ENCODE peak calls at places on chromosomes 1 and 21, in eight cellular contexts. One of them, this sample, is unnamed. For H3K4me1, the result is how much of the 10 kb centered on the place peaks cover.

GRCh38 chr1:37653906-37654305 is 19.2 kb upstream of the RSPO1 start:
- DNase-seq in K562: no peak
- DNase-seq in PC-3: no peak
- DNase-seq in OCI-LY7: no peak
- DNase-seq in adipocyte: no peak
- DNase-seq in colonic mucosa: no peak
- DNase-seq in pancreas: no peak
- DNase-seq in SK-N-SH: no peak
- DNase-seq in this sample: no peak

GRCh38 chr1:36771678-36772284 is 262.5 kb downstream of the GRIK3 start:
- DNase-seq in K562: no peak
- DNase-seq in PC-3: no peak
- DNase-seq in OCI-LY7: no peak
- DNase-seq in adipocyte: no peak
- DNase-seq in colonic mucosa: no peak
- DNase-seq in pancreas: no peak
- DNase-seq in SK-N-SH: no peak
- DNase-seq in this sample: no peak

GRCh38 chr1:235613617-235614016 is 36.0 kb downstream of the GNG4 start:
- DNase-seq in K562: no peak
- DNase-seq in PC-3: no peak
- DNase-seq in OCI-LY7: no peak
- DNase-seq in adipocyte: no peak
- DNase-seq in colonic mucosa: peak
- DNase-seq in pancreas: no peak
- DNase-seq in SK-N-SH: no peak
- DNase-seq in this sample: no peak

GRCh38 chr1:210709694-210710093 is 381.0 kb downstream of the HHAT start:
- DNase-seq in K562: no peak
- DNase-seq in PC-3: no peak
- DNase-seq in OCI-LY7: no peak
- DNase-seq in adipocyte: no peak
- DNase-seq in colonic mucosa: no peak
- DNase-seq in pancreas: no peak
- DNase-seq in SK-N-SH: no peak
- DNase-seq in this sample: no peak

GRCh38 chr21:37675202-37675801 is 241.0 kb downstream of the KCNJ6 start:
- DNase-seq in K562: peak
- DNase-seq in PC-3: peak
- DNase-seq in OCI-LY7: peak
- DNase-seq in adipocyte: peak
- DNase-seq in colonic mucosa: peak
- DNase-seq in pancreas: peak
- DNase-seq in SK-N-SH: peak
- DNase-seq in this sample: no peak

GRCh38 chr1:1290238-1290731 is 10.0 kb downstream of the SCNN1D start:
- DNase-seq in K562: peak
- DNase-seq in PC-3: peak
- DNase-seq in OCI-LY7: peak
- DNase-seq in adipocyte: peak
- DNase-seq in colonic mucosa: peak
- DNase-seq in pancreas: peak
- DNase-seq in SK-N-SH: peak
- DNase-seq in this sample: peak

GRCh38 chr1:228109073-228109961 is at the start of gene MRPL55:
- DNase-seq in K562: peak
- DNase-seq in PC-3: peak
- DNase-seq in OCI-LY7: peak
- DNase-seq in adipocyte: peak
- DNase-seq in colonic mucosa: peak
- DNase-seq in pancreas: peak
- DNase-seq in SK-N-SH: peak
- DNase-seq in this sample: peak

GRCh38 chr1:182786223-182787001 is 3.2 kb upstream of the NPL start:
- DNase-seq in K562: peak
- DNase-seq in PC-3: peak
- DNase-seq in OCI-LY7: peak
- DNase-seq in adipocyte: peak
- DNase-seq in colonic mucosa: peak
- DNase-seq in pancreas: peak
- DNase-seq in SK-N-SH: peak
- DNase-seq in this sample: peak

GRCh38 chr1:207321790-207322530 is 482 bp downstream of the CD55 start:
- DNase-seq in K562: no peak
- DNase-seq in PC-3: peak
- DNase-seq in OCI-LY7: peak
- DNase-seq in adipocyte: peak
- DNase-seq in colonic mucosa: no peak
- DNase-seq in pancreas: no peak
- DNase-seq in SK-N-SH: no peak
- DNase-seq in this sample: no peak

GRCh38 chr21:28207776-28208175 is 784.9 kb downstream of the LTN1 start:
- DNase-seq in K562: no peak
- DNase-seq in PC-3: peak
- DNase-seq in OCI-LY7: no peak
- DNase-seq in adipocyte: peak
- DNase-seq in colonic mucosa: no peak
- DNase-seq in pancreas: no peak
- DNase-seq in SK-N-SH: peak
- DNase-seq in this sample: no peak

GRCh38 chr1:194366705-194367104 is 1180.3 kb upstream of the B3GALT2 start:
- DNase-seq in K562: no peak
- DNase-seq in PC-3: peak
- DNase-seq in OCI-LY7: no peak
- DNase-seq in adipocyte: no peak
- DNase-seq in colonic mucosa: no peak
- DNase-seq in pancreas: no peak
- DNase-seq in SK-N-SH: no peak
- DNase-seq in this sample: no peak

GRCh38 chr1:175520186-175520585 is 223.2 kb downstream of the TNR start:
- DNase-seq in K562: no peak
- DNase-seq in PC-3: peak
- DNase-seq in OCI-LY7: no peak
- DNase-seq in adipocyte: no peak
- DNase-seq in colonic mucosa: peak
- DNase-seq in pancreas: peak
- DNase-seq in SK-N-SH: no peak
- DNase-seq in this sample: no peak

GRCh38 chr1:207949571-207950195 is 38.8 kb upstream of the CD34 start:
- DNase-seq in K562: no peak
- DNase-seq in PC-3: no peak
- DNase-seq in OCI-LY7: no peak
- DNase-seq in adipocyte: no peak
- DNase-seq in colonic mucosa: no peak
- DNase-seq in pancreas: no peak
- DNase-seq in SK-N-SH: no peak
- DNase-seq in this sample: no peak

GRCh38 chr1:247453256-247453655 is 4.6 kb downstream of the OR2B11 start:
- DNase-seq in K562: no peak
- DNase-seq in PC-3: no peak
- DNase-seq in OCI-LY7: no peak
- DNase-seq in adipocyte: no peak
- DNase-seq in colonic mucosa: no peak
- DNase-seq in pancreas: no peak
- DNase-seq in SK-N-SH: no peak
- DNase-seq in this sample: no peak

GRCh38 chr1:208098758-208099157 is 145.4 kb downstream of the PLXNA2 start:
- DNase-seq in K562: no peak
- DNase-seq in PC-3: no peak
- DNase-seq in OCI-LY7: no peak
- DNase-seq in adipocyte: no peak
- DNase-seq in colonic mucosa: no peak
- DNase-seq in pancreas: no peak
- DNase-seq in SK-N-SH: no peak
- DNase-seq in this sample: no peak

GRCh38 chr1:159663547-159663946 is 50.8 kb downstream of the CRP start:
- DNase-seq in K562: no peak
- DNase-seq in PC-3: no peak
- DNase-seq in OCI-LY7: no peak
- DNase-seq in adipocyte: no peak
- DNase-seq in colonic mucosa: no peak
- DNase-seq in pancreas: no peak
- DNase-seq in SK-N-SH: no peak
- DNase-seq in this sample: no peak

GRCh38 chr1:33295023-33295422 is 25.9 kb downstream of the A3GALT2 start:
- DNase-seq in K562: no peak
- DNase-seq in PC-3: no peak
- DNase-seq in OCI-LY7: no peak
- DNase-seq in adipocyte: no peak
- DNase-seq in colonic mucosa: no peak
- DNase-seq in pancreas: no peak
- DNase-seq in SK-N-SH: no peak
- DNase-seq in this sample: no peak

GRCh38 chr1:198264271-198264670 is 107.5 kb downstream of the NEK7 start:
- DNase-seq in K562: no peak
- DNase-seq in PC-3: no peak
- DNase-seq in OCI-LY7: no peak
- DNase-seq in adipocyte: no peak
- DNase-seq in colonic mucosa: no peak
- DNase-seq in pancreas: no peak
- DNase-seq in SK-N-SH: no peak
- DNase-seq in this sample: no peak
- H3K4me1 ChIP-seq in K562: under half
- H3K4me1 ChIP-seq in PC-3: under half
- H3K4me1 ChIP-seq in OCI-LY7: under half
- H3K4me1 ChIP-seq in adipocyte: under half
- H3K4me1 ChIP-seq in colonic mucosa: under half
- H3K4me1 ChIP-seq in pancreas: under half
- H3K4me1 ChIP-seq in SK-N-SH: under half
- H3K4me1 ChIP-seq in this sample: under half

GRCh38 chr1:153661111-153661708 is 2.7 kb downstream of the SNAPIN start:
- DNase-seq in K562: no peak
- DNase-seq in PC-3: no peak
- DNase-seq in OCI-LY7: no peak
- DNase-seq in adipocyte: no peak
- DNase-seq in colonic mucosa: no peak
- DNase-seq in pancreas: no peak
- DNase-seq in SK-N-SH: no peak
- DNase-seq in this sample: no peak

GRCh38 chr1:153659656-153660055 is 1.2 kb downstream of the SNAPIN start:
- DNase-seq in K562: no peak
- DNase-seq in PC-3: no peak
- DNase-seq in OCI-LY7: no peak
- DNase-seq in adipocyte: no peak
- DNase-seq in colonic mucosa: no peak
- DNase-seq in pancreas: no peak
- DNase-seq in SK-N-SH: no peak
- DNase-seq in this sample: no peak

GRCh38 chr1:153663211-153663610 is 4.7 kb downstream of the SNAPIN start:
- DNase-seq in K562: no peak
- DNase-seq in PC-3: no peak
- DNase-seq in OCI-LY7: no peak
- DNase-seq in adipocyte: peak
- DNase-seq in colonic mucosa: no peak
- DNase-seq in pancreas: no peak
- DNase-seq in SK-N-SH: no peak
- DNase-seq in this sample: no peak

GRCh38 chr1:153659175-153659534 is 652 bp downstream of the SNAPIN start:
- DNase-seq in K562: no peak
- DNase-seq in PC-3: no peak
- DNase-seq in OCI-LY7: no peak
- DNase-seq in adipocyte: no peak
- DNase-seq in colonic mucosa: no peak
- DNase-seq in pancreas: no peak
- DNase-seq in SK-N-SH: no peak
- DNase-seq in this sample: no peak

DNA sequence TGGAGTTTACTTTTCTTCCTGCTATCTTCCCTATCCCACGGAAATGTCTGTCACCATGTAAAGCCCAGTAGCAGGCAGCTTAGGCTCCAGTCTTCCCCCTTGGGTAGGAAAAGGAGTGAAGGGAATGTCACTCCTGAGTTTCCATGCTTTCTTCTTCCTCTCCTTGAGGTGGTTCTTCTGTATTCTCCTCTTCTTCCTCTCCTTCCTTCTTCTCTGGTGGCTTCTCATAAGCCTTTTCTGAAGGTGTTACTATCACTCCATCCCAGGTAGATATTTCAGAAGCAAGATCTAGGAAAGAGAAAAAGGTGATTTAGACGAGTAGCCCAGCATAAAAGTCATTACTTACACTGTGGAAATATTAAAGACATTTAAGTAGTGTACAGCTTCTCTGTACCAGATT is 3.8 kb downstream of the SNAPIN start:
- DNase-seq in K562: no peak
- DNase-seq in PC-3: no peak
- DNase-seq in OCI-LY7: no peak
- DNase-seq in adipocyte: no peak
- DNase-seq in colonic mucosa: no peak
- DNase-seq in pancreas: no peak
- DNase-seq in SK-N-SH: no peak
- DNase-seq in this sample: no peak
- H3K4me3 ChIP-seq in K562: no peak
- H3K4me3 ChIP-seq in PC-3: no peak
- H3K4me3 ChIP-seq in OCI-LY7: no peak
- H3K4me3 ChIP-seq in adipocyte: no peak
- H3K4me3 ChIP-seq in colonic mucosa: no peak
- H3K4me3 ChIP-seq in pancreas: no peak
- H3K4me3 ChIP-seq in SK-N-SH: no peak
- H3K4me3 ChIP-seq in this sample: no peak

GRCh38 chr21:42672699-42673458 is 19.5 kb downstream of the PDE9A start:
- DNase-seq in K562: no peak
- DNase-seq in PC-3: peak
- DNase-seq in OCI-LY7: no peak
- DNase-seq in adipocyte: peak
- DNase-seq in colonic mucosa: no peak
- DNase-seq in pancreas: no peak
- DNase-seq in SK-N-SH: no peak
- DNase-seq in this sample: peak
- H3K4me1 ChIP-seq in K562: under half
- H3K4me1 ChIP-seq in PC-3: under half
- H3K4me1 ChIP-seq in OCI-LY7: under half
- H3K4me1 ChIP-seq in adipocyte: under half
- H3K4me1 ChIP-seq in colonic mucosa: under half
- H3K4me1 ChIP-seq in pancreas: under half
- H3K4me1 ChIP-seq in SK-N-SH: under half
- H3K4me1 ChIP-seq in this sample: under half

GRCh38 chr21:44957047-44957831 is 17.4 kb downstream of the SLX9 start:
- DNase-seq in K562: no peak
- DNase-seq in PC-3: no peak
- DNase-seq in OCI-LY7: no peak
- DNase-seq in adipocyte: no peak
- DNase-seq in colonic mucosa: no peak
- DNase-seq in pancreas: no peak
- DNase-seq in SK-N-SH: no peak
- DNase-seq in this sample: no peak

GRCh38 chr21:44957901-44958451 is 18.1 kb downstream of the SLX9 start:
- DNase-seq in K562: no peak
- DNase-seq in PC-3: no peak
- DNase-seq in OCI-LY7: no peak
- DNase-seq in adipocyte: no peak
- DNase-seq in colonic mucosa: no peak
- DNase-seq in pancreas: no peak
- DNase-seq in SK-N-SH: no peak
- DNase-seq in this sample: no peak

GRCh38 chr21:44959376-44960091 is 19.7 kb downstream of the SLX9 start:
- DNase-seq in K562: no peak
- DNase-seq in PC-3: no peak
- DNase-seq in OCI-LY7: no peak
- DNase-seq in adipocyte: no peak
- DNase-seq in colonic mucosa: no peak
- DNase-seq in pancreas: no peak
- DNase-seq in SK-N-SH: no peak
- DNase-seq in this sample: no peak

GRCh38 chr21:44960141-44961092 is 20.6 kb downstream of the SLX9 start:
- DNase-seq in K562: no peak
- DNase-seq in PC-3: no peak
- DNase-seq in OCI-LY7: no peak
- DNase-seq in adipocyte: no peak
- DNase-seq in colonic mucosa: no peak
- DNase-seq in pancreas: no peak
- DNase-seq in SK-N-SH: no peak
- DNase-seq in this sample: no peak

GRCh38 chr21:44958471-44959191 is 18.8 kb downstream of the SLX9 start:
- DNase-seq in K562: no peak
- DNase-seq in PC-3: no peak
- DNase-seq in OCI-LY7: no peak
- DNase-seq in adipocyte: peak
- DNase-seq in colonic mucosa: no peak
- DNase-seq in pancreas: no peak
- DNase-seq in SK-N-SH: peak
- DNase-seq in this sample: no peak
- H3K4me3 ChIP-seq in K562: no peak
- H3K4me3 ChIP-seq in PC-3: no peak
- H3K4me3 ChIP-seq in OCI-LY7: no peak
- H3K4me3 ChIP-seq in adipocyte: peak
- H3K4me3 ChIP-seq in colonic mucosa: no peak
- H3K4me3 ChIP-seq in pancreas: no peak
- H3K4me3 ChIP-seq in SK-N-SH: no peak
- H3K4me3 ChIP-seq in this sample: no peak